ENCODE peak calls at places on chromosomes 3 and 15, in seven cellular contexts. One of them, this sample, is unnamed. For H3K4me1, the result is how much of the 10 kb centered on the place peaks cover.

GRCh38 chr3:105801397-105801796 is 67.4 kb downstream of the CBLB start:
- DNase-seq in IMR-90: no peak
- DNase-seq in stomach: no peak
- DNase-seq in sigmoid colon: no peak
- DNase-seq in A549: no peak
- DNase-seq in endodermal cell: no peak
- DNase-seq in spleen: no peak
- DNase-seq in this sample: no peak

GRCh38 chr3:107370902-107371301 is 6.3 kb upstream of the CCDC54 start:
- DNase-seq in IMR-90: no peak
- DNase-seq in stomach: no peak
- DNase-seq in sigmoid colon: no peak
- DNase-seq in A549: peak
- DNase-seq in endodermal cell: no peak
- DNase-seq in spleen: no peak
- DNase-seq in this sample: no peak

GRCh38 chr15:44298878-44299277 is 10.4 kb downstream of the GOLM2 start:
- DNase-seq in IMR-90: no peak
- DNase-seq in stomach: no peak
- DNase-seq in sigmoid colon: no peak
- DNase-seq in A549: peak
- DNase-seq in endodermal cell: peak
- DNase-seq in spleen: no peak
- DNase-seq in this sample: no peak

GRCh38 chr3:71752911-71753715 is 542 bp upstream of the GPR27 start:
- DNase-seq in IMR-90: no peak
- DNase-seq in stomach: no peak
- DNase-seq in sigmoid colon: no peak
- DNase-seq in A549: no peak
- DNase-seq in endodermal cell: peak
- DNase-seq in spleen: no peak
- DNase-seq in this sample: no peak

GRCh38 chr15:43893956-43894355 is 67.2 kb downstream of the WDR76 start:
- DNase-seq in IMR-90: no peak
- DNase-seq in stomach: no peak
- DNase-seq in sigmoid colon: no peak
- DNase-seq in A549: no peak
- DNase-seq in endodermal cell: no peak
- DNase-seq in spleen: no peak
- DNase-seq in this sample: no peak

GRCh38 chr3:118126751-118127150 is 907.9 kb downstream of the IGSF11 start:
- DNase-seq in IMR-90: no peak
- DNase-seq in stomach: no peak
- DNase-seq in sigmoid colon: no peak
- DNase-seq in A549: no peak
- DNase-seq in endodermal cell: no peak
- DNase-seq in spleen: no peak
- DNase-seq in this sample: no peak

GRCh38 chr3:12135029-12135634 is 23.6 kb downstream of the TIMP4 start:
- DNase-seq in IMR-90: peak
- DNase-seq in stomach: peak
- DNase-seq in sigmoid colon: peak
- DNase-seq in A549: peak
- DNase-seq in endodermal cell: peak
- DNase-seq in spleen: peak
- DNase-seq in this sample: peak

GRCh38 chr3:143135150-143135549 is 15.6 kb downstream of the CHST2 start:
- DNase-seq in IMR-90: peak
- DNase-seq in stomach: no peak
- DNase-seq in sigmoid colon: no peak
- DNase-seq in A549: peak
- DNase-seq in endodermal cell: no peak
- DNase-seq in spleen: no peak
- DNase-seq in this sample: peak

GRCh38 chr3:177199206-177199765 is 2.0 kb upstream of the TBL1XR1 start:
- DNase-seq in IMR-90: no peak
- DNase-seq in stomach: no peak
- DNase-seq in sigmoid colon: no peak
- DNase-seq in A549: no peak
- DNase-seq in endodermal cell: no peak
- DNase-seq in spleen: no peak
- DNase-seq in this sample: no peak

GRCh38 chr3:146326875-146327543 is 76.1 kb upstream of the PLSCR4 start:
- DNase-seq in IMR-90: peak
- DNase-seq in stomach: peak
- DNase-seq in sigmoid colon: peak
- DNase-seq in A549: peak
- DNase-seq in endodermal cell: no peak
- DNase-seq in spleen: no peak
- DNase-seq in this sample: no peak

GRCh38 chr3:4985330-4986174 is 6.3 kb downstream of the BHLHE40 start:
- DNase-seq in IMR-90: peak
- DNase-seq in stomach: no peak
- DNase-seq in sigmoid colon: no peak
- DNase-seq in A549: peak
- DNase-seq in endodermal cell: peak
- DNase-seq in spleen: no peak
- DNase-seq in this sample: no peak

GRCh38 chr15:58212909-58213526 is 74.8 kb downstream of the AQP9 start:
- DNase-seq in IMR-90: peak
- DNase-seq in stomach: no peak
- DNase-seq in sigmoid colon: no peak
- DNase-seq in A549: peak
- DNase-seq in endodermal cell: no peak
- DNase-seq in spleen: no peak
- DNase-seq in this sample: no peak

GRCh38 chr15:73680545-73680944 is 3.6 kb upstream of the CD276 start:
- DNase-seq in IMR-90: no peak
- DNase-seq in stomach: no peak
- DNase-seq in sigmoid colon: no peak
- DNase-seq in A549: no peak
- DNase-seq in endodermal cell: no peak
- DNase-seq in spleen: no peak
- DNase-seq in this sample: no peak

GRCh38 chr3:134446800-134447199 is 39.0 kb downstream of the ANAPC13 start:
- DNase-seq in IMR-90: peak
- DNase-seq in stomach: no peak
- DNase-seq in sigmoid colon: no peak
- DNase-seq in A549: no peak
- DNase-seq in endodermal cell: peak
- DNase-seq in spleen: no peak
- DNase-seq in this sample: no peak

GRCh38 chr3:59771760-59772159 is 721.9 kb upstream of the CFAP20DC start:
- DNase-seq in IMR-90: peak
- DNase-seq in stomach: no peak
- DNase-seq in sigmoid colon: no peak
- DNase-seq in A549: peak
- DNase-seq in endodermal cell: no peak
- DNase-seq in spleen: no peak
- DNase-seq in this sample: no peak

GRCh38 chr15:89984001-89984400 is 17.1 kb upstream of the ZNF710 start:
- DNase-seq in IMR-90: no peak
- DNase-seq in stomach: no peak
- DNase-seq in sigmoid colon: no peak
- DNase-seq in A549: no peak
- DNase-seq in endodermal cell: no peak
- DNase-seq in spleen: no peak
- DNase-seq in this sample: no peak

GRCh38 chr15:89982315-89983055 is 18.6 kb upstream of the ZNF710 start:
- DNase-seq in IMR-90: no peak
- DNase-seq in stomach: no peak
- DNase-seq in sigmoid colon: no peak
- DNase-seq in A549: no peak
- DNase-seq in endodermal cell: peak
- DNase-seq in spleen: no peak
- DNase-seq in this sample: no peak

GRCh38 chr15:89978914-89979313 is 22.2 kb upstream of the ZNF710 start:
- DNase-seq in IMR-90: no peak
- DNase-seq in stomach: no peak
- DNase-seq in sigmoid colon: peak
- DNase-seq in A549: no peak
- DNase-seq in endodermal cell: no peak
- DNase-seq in spleen: no peak
- DNase-seq in this sample: no peak

GRCh38 chr15:89984421-89985010 is 16.6 kb upstream of the ZNF710 start:
- DNase-seq in IMR-90: no peak
- DNase-seq in stomach: no peak
- DNase-seq in sigmoid colon: no peak
- DNase-seq in A549: no peak
- DNase-seq in endodermal cell: no peak
- DNase-seq in spleen: no peak
- DNase-seq in this sample: no peak
- H3K4me3 ChIP-seq in IMR-90: no peak
- H3K4me3 ChIP-seq in stomach: no peak
- H3K4me3 ChIP-seq in sigmoid colon: no peak
- H3K4me3 ChIP-seq in A549: no peak
- H3K4me3 ChIP-seq in endodermal cell: no peak
- H3K4me3 ChIP-seq in spleen: no peak
- H3K4me3 ChIP-seq in this sample: no peak

GRCh38 chr3:127420825-127421224 is 133.0 kb upstream of the PRR20G start:
- DNase-seq in IMR-90: no peak
- DNase-seq in stomach: no peak
- DNase-seq in sigmoid colon: no peak
- DNase-seq in A549: no peak
- DNase-seq in endodermal cell: peak
- DNase-seq in spleen: peak
- DNase-seq in this sample: no peak

GRCh38 chr3:127418560-127419099 is 130.8 kb upstream of the PRR20G start:
- DNase-seq in IMR-90: no peak
- DNase-seq in stomach: no peak
- DNase-seq in sigmoid colon: no peak
- DNase-seq in A549: no peak
- DNase-seq in endodermal cell: peak
- DNase-seq in spleen: no peak
- DNase-seq in this sample: no peak

GRCh38 chr3:127419641-127420354 is 132.0 kb upstream of the PRR20G start:
- DNase-seq in IMR-90: no peak
- DNase-seq in stomach: no peak
- DNase-seq in sigmoid colon: peak
- DNase-seq in A549: no peak
- DNase-seq in endodermal cell: peak
- DNase-seq in spleen: peak
- DNase-seq in this sample: no peak

GRCh38 chr3:127419140-127419539 is 131.3 kb upstream of the PRR20G start:
- DNase-seq in IMR-90: no peak
- DNase-seq in stomach: no peak
- DNase-seq in sigmoid colon: no peak
- DNase-seq in A549: no peak
- DNase-seq in endodermal cell: peak
- DNase-seq in spleen: no peak
- DNase-seq in this sample: no peak

GRCh38 chr3:127420355-127420655 is 132.5 kb upstream of the PRR20G start:
- DNase-seq in IMR-90: no peak
- DNase-seq in stomach: no peak
- DNase-seq in sigmoid colon: peak
- DNase-seq in A549: no peak
- DNase-seq in endodermal cell: peak
- DNase-seq in spleen: peak
- DNase-seq in this sample: no peak
- H3K4me1 ChIP-seq in IMR-90: under half
- H3K4me1 ChIP-seq in stomach: under half
- H3K4me1 ChIP-seq in sigmoid colon: under half
- H3K4me1 ChIP-seq in A549: under half
- H3K4me1 ChIP-seq in endodermal cell: under half
- H3K4me1 ChIP-seq in spleen: under half
- H3K4me1 ChIP-seq in this sample: under half

DNA sequence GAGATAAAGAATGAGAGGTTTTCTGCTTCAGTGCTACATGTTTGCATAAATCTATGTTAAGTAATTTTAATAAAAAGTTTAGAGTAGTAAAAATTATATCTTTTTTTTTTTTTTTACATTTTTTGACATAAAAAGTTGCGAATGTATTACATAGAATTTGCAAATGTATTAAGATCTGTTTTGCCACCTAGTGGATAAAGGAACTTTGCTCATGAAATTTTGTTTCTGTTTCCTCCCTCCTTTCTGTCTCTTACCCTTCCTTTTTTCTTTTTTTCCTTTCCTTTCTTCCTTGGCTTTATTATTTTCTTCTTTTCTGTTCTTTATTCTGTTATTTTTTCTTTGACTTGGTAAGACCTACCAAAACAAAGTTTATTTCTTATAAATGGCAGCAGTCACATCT is 58.5 kb upstream of the UTS2B start:
- DNase-seq in IMR-90: no peak
- DNase-seq in stomach: no peak
- DNase-seq in sigmoid colon: no peak
- DNase-seq in A549: no peak
- DNase-seq in endodermal cell: no peak
- DNase-seq in spleen: no peak
- DNase-seq in this sample: no peak
- TF ChIP-seq CTCF in IMR-90: peak
- TF ChIP-seq CTCF in stomach: no peak
- TF ChIP-seq CTCF in sigmoid colon: no peak
- TF ChIP-seq CTCF in A549: peak
- TF ChIP-seq CTCF in endodermal cell: peak
- TF ChIP-seq CTCF in spleen: no peak
- TF ChIP-seq CTCF in this sample: no peak

GRCh38 chr3:193451881-193452280 is 73.3 kb upstream of the ATP13A5 start:
- DNase-seq in IMR-90: no peak
- DNase-seq in stomach: no peak
- DNase-seq in sigmoid colon: no peak
- DNase-seq in A549: no peak
- DNase-seq in endodermal cell: no peak
- DNase-seq in spleen: no peak
- DNase-seq in this sample: no peak

GRCh38 chr3:193452338-193452737 is 73.8 kb upstream of the ATP13A5 start:
- DNase-seq in IMR-90: no peak
- DNase-seq in stomach: no peak
- DNase-seq in sigmoid colon: no peak
- DNase-seq in A549: no peak
- DNase-seq in endodermal cell: no peak
- DNase-seq in spleen: no peak
- DNase-seq in this sample: no peak

GRCh38 chr3:193446975-193447602 is 68.5 kb upstream of the ATP13A5 start:
- DNase-seq in IMR-90: no peak
- DNase-seq in stomach: no peak
- DNase-seq in sigmoid colon: no peak
- DNase-seq in A549: no peak
- DNase-seq in endodermal cell: no peak
- DNase-seq in spleen: no peak
- DNase-seq in this sample: no peak
- H3K4me3 ChIP-seq in IMR-90: no peak
- H3K4me3 ChIP-seq in stomach: no peak
- H3K4me3 ChIP-seq in sigmoid colon: no peak
- H3K4me3 ChIP-seq in A549: no peak
- H3K4me3 ChIP-seq in endodermal cell: no peak
- H3K4me3 ChIP-seq in spleen: no peak
- H3K4me3 ChIP-seq in this sample: no peak

This sample was measured in mucosa of descending colon.